ENCODE peak calls at places on chromosomes 7 and 10, in six cellular contexts. L is Calu3, F is C1 segment of cervical spinal cord, Z is gastrocnemius medialis, P is nephron progenitor cell, D is BJ. C is an unnamed sample.
A peak's percentile ranks its signal among the peaks of the same experiment; 100 is the strongest.

GRCh38 chr7:70738080-70738479 is 393.9 kb upstream of the GALNT17 start:
- DNase-seq in Z (no peak), D (no peak), L (no peak), F (peak; percentile 20), P (no peak), C (no peak)

GRCh38 chr10:45382591-45382990 is 8.6 kb downstream of the ALOX5 start:
- DNase-seq in D (no peak), Z (no peak), F (no peak), P (no peak), L (no peak), C (no peak)

GRCh38 chr7:2012981-2013380 is 219.8 kb downstream of the MAD1L1 start:
- DNase-seq in Z (no peak), D (no peak), L (no peak), P (no peak), F (no peak), C (no peak)

GRCh38 chr7:150983893-150984368 is 5.8 kb upstream of the KCNH2 start:
- DNase-seq in L (peak; percentile 46), F (no peak), D (no peak), P (peak; percentile 76), Z (no peak), C (peak; percentile 30)

GRCh38 chr7:94654764-94655561 is 970 bp downstream of the SGCE start:
- DNase-seq in D (no peak), F (peak; percentile 27), Z (no peak), P (peak; percentile 34), L (peak; percentile 9), C (peak; percentile 65)

GRCh38 chr7:26813426-26813825 is 51.0 kb downstream of the SKAP2 start:
- DNase-seq in Z (no peak), P (peak; percentile 5), D (no peak), F (no peak), L (no peak), C (no peak)

GRCh38 chr10:93566435-93567276 is at the start of gene FFAR4:
- DNase-seq in L (peak; percentile 70), Z (no peak), D (no peak), P (peak; percentile 55), F (peak; percentile 7), C (no peak)

GRCh38 chr7:137846588-137847417 is at the start of gene DGKI:
- DNase-seq in L (no peak), F (peak; percentile 61), D (no peak), P (peak; percentile 66), Z (no peak), C (peak; percentile 27)

GRCh38 chr7:55474944-55475911 is 97.1 kb downstream of the VOPP1 start:
- DNase-seq in L (no peak), F (no peak), P (no peak), Z (no peak), D (no peak), C (no peak)

GRCh38 chr10:88288621-88289059 is 294.5 kb downstream of the RNLS start:
- DNase-seq in F (no peak), Z (no peak), D (no peak), P (no peak), L (no peak), C (peak; percentile 67)

GRCh38 chr10:132558516-132559413 is 21.2 kb downstream of the INPP5A start:
- DNase-seq in P (no peak), L (no peak), Z (no peak), F (no peak), D (no peak), C (no peak)

GRCh38 chr10:100912013-100912608 is 652 bp upstream of the SLF2 start:
- DNase-seq in L (no peak), F (no peak), P (no peak), D (no peak), Z (no peak), C (no peak)

GRCh38 chr10:127840884-127841283 is 51.9 kb downstream of the CLRN3 start:
- DNase-seq in Z (no peak), P (no peak), D (no peak), L (no peak), F (no peak), C (no peak)

GRCh38 chr7:71727347-71727746 is 595.4 kb downstream of the GALNT17 start:
- DNase-seq in L (no peak), F (no peak), Z (no peak), D (no peak), P (no peak), C (no peak)

GRCh38 chr7:147145194-147145593 is 1028.6 kb downstream of the CNTNAP2 start:
- DNase-seq in F (no peak), D (no peak), P (no peak), Z (no peak), L (no peak), C (no peak)

GRCh38 chr10:122181901-122182799 is 88.9 kb upstream of the BTBD16 start:
- DNase-seq in P (no peak), Z (no peak), F (no peak), L (no peak), D (no peak), C (no peak)

GRCh38 chr10:79239930-79240713 is 107.1 kb upstream of the PPIF start:
- DNase-seq in L (no peak), Z (no peak), F (no peak), D (no peak), P (peak; percentile 76), C (no peak)

GRCh38 chr10:42680267-42680666 is 41.9 kb upstream of the ZNF33B start:
- DNase-seq in L (no peak), D (no peak), P (no peak), F (no peak), Z (no peak), C (no peak)

GRCh38 chr10:127918570-127918969 is 11.7 kb downstream of the PTPRE start:
- DNase-seq in L (no peak), D (no peak), F (peak; percentile 45), Z (peak; percentile 75), P (no peak), C (no peak)

GRCh38 chr7:77696057-77696642 is at the start of gene RSBN1L:
- DNase-seq in L (peak; percentile 96), P (peak; percentile 98), D (peak; percentile 80), F (peak; percentile 97), Z (peak; percentile 99), C (peak; percentile 98)

GRCh38 chr10:69571618-69572158 is 1.5 kb downstream of the NEUROG3 start:
- DNase-seq in Z (no peak), L (no peak), F (no peak), P (no peak), D (no peak), C (no peak)

GRCh38 chr10:63320683-63321082 is 145.1 kb downstream of the JMJD1C start:
- DNase-seq in D (no peak), L (no peak), Z (no peak), P (no peak), F (no peak), C (no peak)

GRCh38 chr7:89623018-89623672 is 531.1 kb upstream of the STEAP1 start:
- DNase-seq in F (no peak), D (no peak), Z (no peak), L (peak; percentile 18), P (peak; percentile 20), C (peak; percentile 47)

GRCh38 chr10:112202561-112203241 is 19.1 kb upstream of the GPAM start:
- DNase-seq in Z (no peak), P (no peak), D (no peak), L (no peak), F (no peak), C (peak; percentile 51)

GRCh38 chr10:112446055-112446854 is 459 bp downstream of the ZDHHC6 start:
- DNase-seq in Z (no peak), L (no peak), P (no peak), D (no peak), F (peak; percentile 16), C (peak; percentile 15)

GRCh38 chr10:3961082-3961481 is 176.1 kb upstream of the KLF6 start:
- DNase-seq in Z (no peak), D (no peak), P (no peak), F (no peak), L (no peak), C (no peak)

GRCh38 chr10:75401569-75402485 is at the start of gene ZNF503:
- DNase-seq in L (peak; percentile 98), P (peak; percentile 93), Z (peak; percentile 93), D (peak; percentile 78), F (peak; percentile 95), C (peak; percentile 84)

GRCh38 chr10:131760416-131761166 is 140.2 kb upstream of the PPP2R2D start:
- DNase-seq in D (no peak), P (no peak), L (no peak), F (no peak), Z (no peak), C (peak; percentile 45)

GRCh38 chr7:108348913-108349312 is 107.3 kb downstream of the NRCAM start:
- DNase-seq in L (no peak), F (no peak), D (no peak), Z (no peak), P (no peak), C (no peak)

GRCh38 chr7:77481615-77482014 is 55.5 kb upstream of the PTPN12 start:
- DNase-seq in F (no peak), D (no peak), Z (no peak), P (no peak), L (peak; percentile 49), C (no peak)

GRCh38 chr7:14639801-14640200 is 262.8 kb downstream of the DGKB start:
- DNase-seq in P (no peak), Z (no peak), D (no peak), L (peak; percentile 17), F (no peak), C (no peak)

GRCh38 chr7:73880755-73881328 is 19.9 kb downstream of the TMEM270 start:
- DNase-seq in L (no peak), D (no peak), P (no peak), Z (no peak), F (no peak), C (no peak)

GRCh38 chr7:55964802-55965470 is 551 bp downstream of the NIPSNAP2 start:
- DNase-seq in D (no peak), Z (peak; percentile 67), F (peak; percentile 46), L (peak; percentile 83), P (peak; percentile 77), C (peak; percentile 84)

GRCh38 chr10:63515002-63515763 is 6.0 kb upstream of the REEP3 start:
- DNase-seq in F (no peak), Z (no peak), D (no peak), P (no peak), L (no peak), C (peak; percentile 21)

GRCh38 chr10:28147706-28148105 is 148.8 kb upstream of the ODAD2 start:
- DNase-seq in L (no peak), Z (no peak), P (peak; percentile 11), F (no peak), D (no peak), C (no peak)

GRCh38 chr10:131230641-131231322 is 80.7 kb downstream of the TCERG1L start:
- DNase-seq in D (no peak), L (no peak), Z (no peak), F (no peak), P (no peak), C (no peak)

GRCh38 chr10:11225935-11226334 is 208.3 kb downstream of the CELF2 start:
- DNase-seq in L (no peak), D (no peak), F (no peak), Z (no peak), P (no peak), C (peak; percentile 69)